ENCODE peak calls at places on chromosomes 1 and 21, in nine cellular contexts. One of them, this sample, is unnamed.

GRCh38 chr1:229894535-229894934 is 172.5 kb upstream of the GALNT2 start:
- DNase-seq in fibroblast of the conjunctiva: no peak
- DNase-seq in T-cell: no peak
- DNase-seq in tibial artery: no peak
- DNase-seq in thoracic aorta: no peak
- DNase-seq in COR-L47: no peak
- DNase-seq in SJSA1: no peak
- DNase-seq in activated CD4-positive, alpha-beta T cell treated with anti-CD3 and anti-CD28 coated beads, Interleukin-2, amount 10 ng/mL, durations not matched to agents 7 days and 5 days: no peak
- DNase-seq in fibroblast of mammary gland: peak
- DNase-seq in this sample: peak

GRCh38 chr1:56644941-56645662 is at the start of gene PRKAA2:
- DNase-seq in fibroblast of the conjunctiva: no peak
- DNase-seq in T-cell: no peak
- DNase-seq in tibial artery: peak
- DNase-seq in thoracic aorta: no peak
- DNase-seq in COR-L47: peak
- DNase-seq in SJSA1: no peak
- DNase-seq in activated CD4-positive, alpha-beta T cell treated with anti-CD3 and anti-CD28 coated beads, Interleukin-2, amount 10 ng/mL, durations not matched to agents 7 days and 5 days: no peak
- DNase-seq in fibroblast of mammary gland: no peak
- DNase-seq in this sample: no peak

GRCh38 chr1:201605385-201605747 is 66.4 kb downstream of the NAV1 start:
- DNase-seq in fibroblast of the conjunctiva: no peak
- DNase-seq in T-cell: no peak
- DNase-seq in tibial artery: no peak
- DNase-seq in thoracic aorta: no peak
- DNase-seq in COR-L47: no peak
- DNase-seq in SJSA1: no peak
- DNase-seq in activated CD4-positive, alpha-beta T cell treated with anti-CD3 and anti-CD28 coated beads, Interleukin-2, amount 10 ng/mL, durations not matched to agents 7 days and 5 days: no peak
- DNase-seq in fibroblast of mammary gland: no peak
- DNase-seq in this sample: no peak

GRCh38 chr21:44293551-44294231 is 6.2 kb upstream of the PFKL start:
- DNase-seq in fibroblast of the conjunctiva: no peak
- DNase-seq in T-cell: peak
- DNase-seq in tibial artery: no peak
- DNase-seq in thoracic aorta: no peak
- DNase-seq in COR-L47: no peak
- DNase-seq in SJSA1: no peak
- DNase-seq in activated CD4-positive, alpha-beta T cell treated with anti-CD3 and anti-CD28 coated beads, Interleukin-2, amount 10 ng/mL, durations not matched to agents 7 days and 5 days: peak
- DNase-seq in fibroblast of mammary gland: no peak
- DNase-seq in this sample: no peak

GRCh38 chr1:241779897-241780296 is 68.1 kb upstream of the EXO1 start:
- DNase-seq in fibroblast of the conjunctiva: no peak
- DNase-seq in T-cell: no peak
- DNase-seq in tibial artery: no peak
- DNase-seq in thoracic aorta: no peak
- DNase-seq in COR-L47: no peak
- DNase-seq in SJSA1: no peak
- DNase-seq in activated CD4-positive, alpha-beta T cell treated with anti-CD3 and anti-CD28 coated beads, Interleukin-2, amount 10 ng/mL, durations not matched to agents 7 days and 5 days: no peak
- DNase-seq in fibroblast of mammary gland: no peak
- DNase-seq in this sample: no peak

GRCh38 chr21:45724345-45724961 is 80.9 kb downstream of the PCBP3 start:
- DNase-seq in fibroblast of the conjunctiva: no peak
- DNase-seq in T-cell: no peak
- DNase-seq in tibial artery: no peak
- DNase-seq in thoracic aorta: no peak
- DNase-seq in COR-L47: no peak
- DNase-seq in SJSA1: no peak
- DNase-seq in activated CD4-positive, alpha-beta T cell treated with anti-CD3 and anti-CD28 coated beads, Interleukin-2, amount 10 ng/mL, durations not matched to agents 7 days and 5 days: no peak
- DNase-seq in fibroblast of mammary gland: no peak
- DNase-seq in this sample: no peak

GRCh38 chr21:41726970-41727783 is 39.7 kb downstream of the RIPK4 start:
- DNase-seq in fibroblast of the conjunctiva: peak
- DNase-seq in T-cell: no peak
- DNase-seq in tibial artery: peak
- DNase-seq in thoracic aorta: peak
- DNase-seq in COR-L47: no peak
- DNase-seq in SJSA1: peak
- DNase-seq in activated CD4-positive, alpha-beta T cell treated with anti-CD3 and anti-CD28 coated beads, Interleukin-2, amount 10 ng/mL, durations not matched to agents 7 days and 5 days: no peak
- DNase-seq in fibroblast of mammary gland: peak
- DNase-seq in this sample: peak

GRCh38 chr1:35838693-35839245 is 31.0 kb downstream of the AGO4 start:
- DNase-seq in fibroblast of the conjunctiva: no peak
- DNase-seq in T-cell: no peak
- DNase-seq in tibial artery: no peak
- DNase-seq in thoracic aorta: no peak
- DNase-seq in COR-L47: no peak
- DNase-seq in SJSA1: no peak
- DNase-seq in activated CD4-positive, alpha-beta T cell treated with anti-CD3 and anti-CD28 coated beads, Interleukin-2, amount 10 ng/mL, durations not matched to agents 7 days and 5 days: no peak
- DNase-seq in fibroblast of mammary gland: peak
- DNase-seq in this sample: no peak

GRCh38 chr1:114219247-114219872 is 65.7 kb upstream of the SYT6 start:
- DNase-seq in fibroblast of the conjunctiva: no peak
- DNase-seq in T-cell: no peak
- DNase-seq in tibial artery: no peak
- DNase-seq in thoracic aorta: no peak
- DNase-seq in COR-L47: no peak
- DNase-seq in SJSA1: no peak
- DNase-seq in activated CD4-positive, alpha-beta T cell treated with anti-CD3 and anti-CD28 coated beads, Interleukin-2, amount 10 ng/mL, durations not matched to agents 7 days and 5 days: no peak
- DNase-seq in fibroblast of mammary gland: peak
- DNase-seq in this sample: peak

GRCh38 chr1:102593276-102593675 is 515.0 kb downstream of the COL11A1 start:
- DNase-seq in fibroblast of the conjunctiva: no peak
- DNase-seq in T-cell: no peak
- DNase-seq in tibial artery: no peak
- DNase-seq in thoracic aorta: no peak
- DNase-seq in COR-L47: no peak
- DNase-seq in SJSA1: no peak
- DNase-seq in activated CD4-positive, alpha-beta T cell treated with anti-CD3 and anti-CD28 coated beads, Interleukin-2, amount 10 ng/mL, durations not matched to agents 7 days and 5 days: no peak
- DNase-seq in fibroblast of mammary gland: no peak
- DNase-seq in this sample: no peak

GRCh38 chr1:32066489-32066873 is 6.3 kb upstream of the TMEM39B start:
- DNase-seq in fibroblast of the conjunctiva: peak
- DNase-seq in T-cell: no peak
- DNase-seq in tibial artery: peak
- DNase-seq in thoracic aorta: peak
- DNase-seq in COR-L47: no peak
- DNase-seq in SJSA1: peak
- DNase-seq in activated CD4-positive, alpha-beta T cell treated with anti-CD3 and anti-CD28 coated beads, Interleukin-2, amount 10 ng/mL, durations not matched to agents 7 days and 5 days: peak
- DNase-seq in fibroblast of mammary gland: peak
- DNase-seq in this sample: peak

GRCh38 chr21:45532826-45533730 is 9.2 kb downstream of the SLC19A1 start:
- DNase-seq in fibroblast of the conjunctiva: no peak
- DNase-seq in T-cell: no peak
- DNase-seq in tibial artery: peak
- DNase-seq in thoracic aorta: no peak
- DNase-seq in COR-L47: no peak
- DNase-seq in SJSA1: no peak
- DNase-seq in activated CD4-positive, alpha-beta T cell treated with anti-CD3 and anti-CD28 coated beads, Interleukin-2, amount 10 ng/mL, durations not matched to agents 7 days and 5 days: no peak
- DNase-seq in fibroblast of mammary gland: no peak
- DNase-seq in this sample: no peak

GRCh38 chr1:153958111-153958960 is at the start of gene CRTC2:
- DNase-seq in fibroblast of the conjunctiva: peak
- DNase-seq in T-cell: peak
- DNase-seq in tibial artery: peak
- DNase-seq in thoracic aorta: peak
- DNase-seq in COR-L47: peak
- DNase-seq in SJSA1: peak
- DNase-seq in activated CD4-positive, alpha-beta T cell treated with anti-CD3 and anti-CD28 coated beads, Interleukin-2, amount 10 ng/mL, durations not matched to agents 7 days and 5 days: peak
- DNase-seq in fibroblast of mammary gland: peak
- DNase-seq in this sample: peak

GRCh38 chr1:2373551-2374259 is 17.6 kb downstream of the MORN1 start:
- DNase-seq in fibroblast of the conjunctiva: no peak
- DNase-seq in T-cell: no peak
- DNase-seq in tibial artery: peak
- DNase-seq in thoracic aorta: no peak
- DNase-seq in COR-L47: no peak
- DNase-seq in SJSA1: no peak
- DNase-seq in activated CD4-positive, alpha-beta T cell treated with anti-CD3 and anti-CD28 coated beads, Interleukin-2, amount 10 ng/mL, durations not matched to agents 7 days and 5 days: no peak
- DNase-seq in fibroblast of mammary gland: no peak
- DNase-seq in this sample: peak

GRCh38 chr1:41621791-41622190 is 137.3 kb upstream of the EDN2 start:
- DNase-seq in fibroblast of the conjunctiva: no peak
- DNase-seq in T-cell: no peak
- DNase-seq in tibial artery: peak
- DNase-seq in thoracic aorta: no peak
- DNase-seq in COR-L47: no peak
- DNase-seq in SJSA1: no peak
- DNase-seq in activated CD4-positive, alpha-beta T cell treated with anti-CD3 and anti-CD28 coated beads, Interleukin-2, amount 10 ng/mL, durations not matched to agents 7 days and 5 days: no peak
- DNase-seq in fibroblast of mammary gland: no peak
- DNase-seq in this sample: no peak

GRCh38 chr21:34968414-34969333 is 80.4 kb downstream of the RUNX1 start:
- DNase-seq in fibroblast of the conjunctiva: no peak
- DNase-seq in T-cell: no peak
- DNase-seq in tibial artery: no peak
- DNase-seq in thoracic aorta: no peak
- DNase-seq in COR-L47: no peak
- DNase-seq in SJSA1: no peak
- DNase-seq in activated CD4-positive, alpha-beta T cell treated with anti-CD3 and anti-CD28 coated beads, Interleukin-2, amount 10 ng/mL, durations not matched to agents 7 days and 5 days: no peak
- DNase-seq in fibroblast of mammary gland: no peak
- DNase-seq in this sample: no peak

GRCh38 chr1:160112370-160112769 is 3.2 kb upstream of the ATP1A2 start:
- DNase-seq in fibroblast of the conjunctiva: no peak
- DNase-seq in T-cell: no peak
- DNase-seq in tibial artery: no peak
- DNase-seq in thoracic aorta: no peak
- DNase-seq in COR-L47: no peak
- DNase-seq in SJSA1: no peak
- DNase-seq in activated CD4-positive, alpha-beta T cell treated with anti-CD3 and anti-CD28 coated beads, Interleukin-2, amount 10 ng/mL, durations not matched to agents 7 days and 5 days: no peak
- DNase-seq in fibroblast of mammary gland: peak
- DNase-seq in this sample: no peak

GRCh38 chr1:223228201-223228600 is 85.2 kb upstream of the TLR5 start:
- DNase-seq in fibroblast of the conjunctiva: no peak
- DNase-seq in T-cell: no peak
- DNase-seq in tibial artery: no peak
- DNase-seq in thoracic aorta: no peak
- DNase-seq in COR-L47: no peak
- DNase-seq in SJSA1: no peak
- DNase-seq in activated CD4-positive, alpha-beta T cell treated with anti-CD3 and anti-CD28 coated beads, Interleukin-2, amount 10 ng/mL, durations not matched to agents 7 days and 5 days: no peak
- DNase-seq in fibroblast of mammary gland: no peak
- DNase-seq in this sample: no peak

GRCh38 chr1:10867138-10867721 is 70.8 kb upstream of the CASZ1 start:
- DNase-seq in fibroblast of the conjunctiva: no peak
- DNase-seq in T-cell: peak
- DNase-seq in tibial artery: no peak
- DNase-seq in thoracic aorta: no peak
- DNase-seq in COR-L47: peak
- DNase-seq in SJSA1: peak
- DNase-seq in activated CD4-positive, alpha-beta T cell treated with anti-CD3 and anti-CD28 coated beads, Interleukin-2, amount 10 ng/mL, durations not matched to agents 7 days and 5 days: peak
- DNase-seq in fibroblast of mammary gland: peak
- DNase-seq in this sample: peak

GRCh38 chr1:155186955-155187891 is 13.6 kb downstream of the TRIM46 start:
- DNase-seq in fibroblast of the conjunctiva: no peak
- DNase-seq in T-cell: no peak
- DNase-seq in tibial artery: no peak
- DNase-seq in thoracic aorta: no peak
- DNase-seq in COR-L47: no peak
- DNase-seq in SJSA1: no peak
- DNase-seq in activated CD4-positive, alpha-beta T cell treated with anti-CD3 and anti-CD28 coated beads, Interleukin-2, amount 10 ng/mL, durations not matched to agents 7 days and 5 days: no peak
- DNase-seq in fibroblast of mammary gland: no peak
- DNase-seq in this sample: no peak

GRCh38 chr1:11531314-11531870 is 52.4 kb downstream of the DISP3 start:
- DNase-seq in fibroblast of the conjunctiva: no peak
- DNase-seq in T-cell: no peak
- DNase-seq in tibial artery: peak
- DNase-seq in thoracic aorta: no peak
- DNase-seq in COR-L47: no peak
- DNase-seq in SJSA1: no peak
- DNase-seq in activated CD4-positive, alpha-beta T cell treated with anti-CD3 and anti-CD28 coated beads, Interleukin-2, amount 10 ng/mL, durations not matched to agents 7 days and 5 days: no peak
- DNase-seq in fibroblast of mammary gland: no peak
- DNase-seq in this sample: no peak

GRCh38 chr1:63877021-63877767 is 103.4 kb downstream of the ROR1 start:
- DNase-seq in fibroblast of the conjunctiva: no peak
- DNase-seq in T-cell: no peak
- DNase-seq in tibial artery: no peak
- DNase-seq in thoracic aorta: no peak
- DNase-seq in COR-L47: no peak
- DNase-seq in SJSA1: peak
- DNase-seq in activated CD4-positive, alpha-beta T cell treated with anti-CD3 and anti-CD28 coated beads, Interleukin-2, amount 10 ng/mL, durations not matched to agents 7 days and 5 days: no peak
- DNase-seq in fibroblast of mammary gland: no peak
- DNase-seq in this sample: no peak

GRCh38 chr1:109500886-109501285 is 7.0 kb downstream of the CYB561D1 start:
- DNase-seq in fibroblast of the conjunctiva: no peak
- DNase-seq in T-cell: no peak
- DNase-seq in tibial artery: no peak
- DNase-seq in thoracic aorta: no peak
- DNase-seq in COR-L47: no peak
- DNase-seq in SJSA1: peak
- DNase-seq in activated CD4-positive, alpha-beta T cell treated with anti-CD3 and anti-CD28 coated beads, Interleukin-2, amount 10 ng/mL, durations not matched to agents 7 days and 5 days: no peak
- DNase-seq in fibroblast of mammary gland: peak
- DNase-seq in this sample: no peak

GRCh38 chr1:184775329-184775728 is 20.7 kb upstream of the EDEM3 start:
- DNase-seq in fibroblast of the conjunctiva: no peak
- DNase-seq in T-cell: no peak
- DNase-seq in tibial artery: no peak
- DNase-seq in thoracic aorta: no peak
- DNase-seq in COR-L47: no peak
- DNase-seq in SJSA1: no peak
- DNase-seq in activated CD4-positive, alpha-beta T cell treated with anti-CD3 and anti-CD28 coated beads, Interleukin-2, amount 10 ng/mL, durations not matched to agents 7 days and 5 days: no peak
- DNase-seq in fibroblast of mammary gland: no peak
- DNase-seq in this sample: no peak

GRCh38 chr1:43592974-43593683 is 56.8 kb upstream of the KDM4A start:
- DNase-seq in fibroblast of the conjunctiva: no peak
- DNase-seq in T-cell: no peak
- DNase-seq in tibial artery: no peak
- DNase-seq in thoracic aorta: no peak
- DNase-seq in COR-L47: no peak
- DNase-seq in SJSA1: no peak
- DNase-seq in activated CD4-positive, alpha-beta T cell treated with anti-CD3 and anti-CD28 coated beads, Interleukin-2, amount 10 ng/mL, durations not matched to agents 7 days and 5 days: no peak
- DNase-seq in fibroblast of mammary gland: no peak
- DNase-seq in this sample: no peak

GRCh38 chr1:86938450-86938849 is 24.0 kb downstream of the HS2ST1 start:
- DNase-seq in fibroblast of the conjunctiva: no peak
- DNase-seq in T-cell: no peak
- DNase-seq in tibial artery: no peak
- DNase-seq in thoracic aorta: no peak
- DNase-seq in COR-L47: no peak
- DNase-seq in SJSA1: no peak
- DNase-seq in activated CD4-positive, alpha-beta T cell treated with anti-CD3 and anti-CD28 coated beads, Interleukin-2, amount 10 ng/mL, durations not matched to agents 7 days and 5 days: no peak
- DNase-seq in fibroblast of mammary gland: peak
- DNase-seq in this sample: no peak

GRCh38 chr1:241444836-241445235 is 74.7 kb downstream of the FH start:
- DNase-seq in fibroblast of the conjunctiva: no peak
- DNase-seq in T-cell: no peak
- DNase-seq in tibial artery: no peak
- DNase-seq in thoracic aorta: no peak
- DNase-seq in COR-L47: no peak
- DNase-seq in SJSA1: no peak
- DNase-seq in activated CD4-positive, alpha-beta T cell treated with anti-CD3 and anti-CD28 coated beads, Interleukin-2, amount 10 ng/mL, durations not matched to agents 7 days and 5 days: no peak
- DNase-seq in fibroblast of mammary gland: no peak
- DNase-seq in this sample: no peak

This sample was measured in PC-9.